ENCODE peak calls at places on chromosomes 7 and 10, in four cellular contexts. J, E, A and V are unnamed samples.
A peak's percentile ranks its signal among the peaks of the same experiment; 100 is the strongest.

GRCh38 chr10:778626-779330 is 89.3 kb upstream of the DIP2C start:
- DNase-seq in J (no peak), E (no peak), A (no peak), V (no peak)

GRCh38 chr7:768881-769504 is 41.9 kb upstream of the PRKAR1B start:
- DNase-seq in J (no peak), E (no peak), A (no peak), V (peak; percentile 43)

GRCh38 chr10:131947631-131948347 is 33.9 kb downstream of the BNIP3 start:
- DNase-seq in J (peak; percentile 24), E (peak; percentile 10), A (no peak), V (no peak)

GRCh38 chr10:58239561-58240169 is 28.0 kb downstream of the IPMK start:
- DNase-seq in J (no peak), E (no peak), A (no peak), V (no peak)

GRCh38 chr7:84633-85020 is 107.7 kb upstream of the FAM20C start:
- DNase-seq in J (no peak), E (peak; percentile 6), A (peak; percentile 50), V (no peak)

GRCh38 chr10:96614515-96614914 is 27.7 kb upstream of the TM9SF3 start:
- DNase-seq in J (peak; percentile 15), E (no peak), A (no peak), V (peak; percentile 65)

GRCh38 chr10:1382711-1383110 is 326.5 kb downstream of the WDR37 start:
- DNase-seq in J (no peak), E (no peak), A (no peak), V (no peak)

GRCh38 chr7:139446051-139446890 is 37.2 kb downstream of the KLRG2 start:
- DNase-seq in J (no peak), E (no peak), A (no peak), V (no peak)

GRCh38 chr7:156105337-156106106 is 293.3 kb upstream of the SHH start:
- DNase-seq in J (no peak), E (no peak), A (no peak), V (no peak)

GRCh38 chr7:12389089-12389700 is 14.5 kb downstream of the VWDE start:
- DNase-seq in J (peak; percentile 36), E (peak; percentile 24), A (no peak), V (peak; percentile 19)

GRCh38 chr7:42522227-42522991 is 285.4 kb upstream of the GLI3 start:
- DNase-seq in J (no peak), E (no peak), A (no peak), V (peak; percentile 13)

GRCh38 chr7:112990619-112991018 is 96.0 kb downstream of the GPR85 start:
- DNase-seq in J (no peak), E (no peak), A (no peak), V (no peak)

DNA sequence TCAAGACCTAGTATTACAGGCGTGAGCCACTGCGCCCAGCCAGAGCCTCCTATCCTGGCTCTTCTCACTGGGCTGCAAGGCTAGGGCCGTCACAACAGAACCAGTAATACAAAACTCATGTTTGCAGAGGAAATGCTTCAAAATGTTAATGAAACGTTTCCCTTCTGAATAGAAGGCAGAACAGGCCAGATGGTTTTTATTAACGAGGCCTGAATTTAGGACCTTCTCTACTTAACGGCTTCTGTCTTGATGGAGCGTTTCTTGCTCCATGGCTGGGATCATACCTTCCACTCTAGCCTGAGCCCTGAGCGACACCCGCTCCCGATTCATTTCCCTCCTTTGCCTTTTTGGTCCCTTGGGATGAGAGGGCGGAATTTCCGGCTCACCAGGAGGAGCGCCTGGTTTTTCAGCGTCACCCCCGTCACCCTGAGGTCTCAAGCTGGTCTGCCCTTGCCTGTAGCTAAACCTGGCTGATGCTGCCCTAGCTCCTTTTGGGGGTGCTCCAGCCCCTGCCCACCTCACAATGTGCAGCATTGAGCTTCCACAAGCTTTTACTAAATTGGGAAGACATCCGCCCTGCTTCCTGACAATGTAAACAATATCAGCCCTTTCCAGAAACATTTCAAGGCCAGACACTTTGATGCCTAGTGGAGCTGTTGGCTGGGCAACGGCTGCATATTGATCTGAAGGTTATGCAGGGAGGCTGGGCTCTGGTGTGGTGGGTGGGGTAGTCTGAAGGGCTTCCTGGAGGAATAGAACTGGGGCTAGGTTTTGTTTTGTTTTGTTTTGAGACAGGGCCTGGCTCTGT is 5.2 kb downstream of the CLIP2 start:
- DNase-seq in J (no peak), E (peak; percentile 73), A (no peak), V (no peak)
- H3K4me3 ChIP-seq in J (no peak overlapping the region), E (no peak overlapping the region), A (peak overlapping the region; percentile 1), V (no peak overlapping the region)

GRCh38 chr7:114086906-114087651 is 168.3 kb upstream of the PPP1R3A start:
- DNase-seq in J (no peak), E (peak; percentile 67), A (no peak), V (no peak)
- H3K4me3 ChIP-seq in J (peak overlapping the region; percentile 79), E (peak overlapping the region; percentile 53), A (peak overlapping the region; percentile 80), V (peak overlapping the region; percentile 77)

GRCh38 chr7:151166629-151167196 is 781 bp downstream of the GBX1 start:
- DNase-seq in J (no peak), E (no peak), A (no peak), V (no peak)
- H3K4me3 ChIP-seq in J (no peak overlapping the region), E (peak overlapping the region; percentile 15), A (peak overlapping the region; percentile 73), V (peak overlapping the region; percentile 35)

GRCh38 chr10:62818426-62819011 is 2.4 kb upstream of the EGR2 start:
- DNase-seq in J (no peak), E (no peak), A (no peak), V (no peak)
- H3K4me3 ChIP-seq in J (peak overlapping the region; percentile 68), E (no peak overlapping the region), A (peak overlapping the region; percentile 92), V (peak overlapping the region; percentile 64)

GRCh38 chr10:20417791-20418190 is 479.3 kb downstream of the NEBL start:
- DNase-seq in J (no peak), E (no peak), A (no peak), V (no peak)
- H3K4me3 ChIP-seq in J (no peak overlapping the region), E (no peak overlapping the region), A (no peak overlapping the region), V (no peak overlapping the region)

GRCh38 chr7:30136743-30137485 is 2.1 kb downstream of the MTURN start:
- DNase-seq in J (no peak), E (no peak), A (no peak), V (no peak)
- H3K4me3 ChIP-seq in J (peak overlapping the region; percentile 82), E (no peak overlapping the region), A (peak overlapping the region; percentile 97), V (peak overlapping the region; percentile 78)

DNA sequence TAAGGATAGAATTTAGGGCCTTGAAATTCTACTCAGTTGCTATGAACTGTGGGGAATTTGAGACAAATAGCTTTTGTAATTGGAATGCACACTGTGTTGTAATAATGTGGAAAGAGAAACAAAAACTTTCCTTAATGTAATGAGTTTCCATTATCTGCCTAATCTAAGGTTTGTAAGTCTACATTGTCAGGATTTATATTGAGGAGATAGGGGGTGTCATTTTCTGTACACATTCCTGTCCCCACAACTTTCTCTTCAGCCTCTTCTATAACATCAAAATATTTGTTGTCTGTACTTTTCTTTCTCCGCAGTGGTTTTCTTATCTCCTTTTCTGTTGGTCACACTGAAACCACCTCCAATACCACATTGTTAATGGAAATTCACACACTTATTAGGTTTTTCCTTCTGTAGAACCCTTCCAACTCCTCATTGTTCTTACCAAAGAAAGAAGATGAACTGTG is 41.5 kb downstream of the ARID5B start:
- DNase-seq in J (no peak), E (no peak), A (no peak), V (peak; percentile 4)
- H3K4me3 ChIP-seq in J (no peak overlapping the region), E (no peak overlapping the region), A (peak overlapping the region; percentile 52), V (no peak overlapping the region)

GRCh38 chr10:6617319-6618076 is 37.4 kb upstream of the PRKCQ start:
- DNase-seq in J (no peak), E (no peak), A (no peak), V (no peak)

GRCh38 chr10:6615971-6616370 is 35.9 kb upstream of the PRKCQ start:
- DNase-seq in J (no peak), E (no peak), A (no peak), V (no peak)

GRCh38 chr10:6607778-6608177 is 27.7 kb upstream of the PRKCQ start:
- DNase-seq in J (no peak), E (no peak), A (no peak), V (no peak)

GRCh38 chr10:6610647-6611046 is 30.6 kb upstream of the PRKCQ start:
- DNase-seq in J (no peak), E (no peak), A (no peak), V (no peak)

DNA sequence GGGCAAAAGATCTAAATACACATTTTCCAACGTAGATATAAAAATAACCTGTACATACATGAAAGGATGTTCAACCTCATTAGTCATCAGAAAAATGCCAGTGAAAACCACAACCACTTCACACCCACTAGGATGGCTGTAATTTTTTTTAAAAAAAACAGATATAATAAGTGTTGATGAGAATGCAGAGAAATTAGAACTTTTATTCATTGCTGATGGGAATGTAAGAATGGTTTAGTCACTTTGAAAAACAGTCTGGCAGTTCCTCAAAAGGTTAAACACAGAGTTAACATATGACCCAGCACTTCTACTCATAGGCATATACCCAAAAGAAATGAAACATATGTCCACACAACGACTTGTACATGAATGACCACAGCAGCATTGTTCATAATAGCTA is 32.3 kb upstream of the PRKCQ start:
- DNase-seq in J (no peak), E (no peak), A (no peak), V (no peak)
- H3K4me3 ChIP-seq in J (no peak overlapping the region), E (no peak overlapping the region), A (no peak overlapping the region), V (no peak overlapping the region)